ENCODE peak calls at places on chromosomes 2 and 18, in seven cellular contexts. C is B cell; W is activated T-helper 1 cell treated with Interleukin-2 at 50 U/mL for 16 hours; J is M059J; Q is HEK293T; U is activated naive CD4-positive, alpha-beta T cell; D is ELF-1. Y is an unnamed sample.

GRCh38 chr2:59932341-59932740 is 621.1 kb downstream of the BCL11A start:
- DNase-seq in C (no peak), U (no peak), Q (no peak), J (no peak), W (no peak), D (peak), Y (peak)

GRCh38 chr2:119486886-119487285 is 37.4 kb downstream of the SCTR start:
- DNase-seq in D (no peak), W (no peak), J (peak), Q (no peak), U (no peak), C (no peak), Y (no peak)

GRCh38 chr2:51535763-51536162 is 503.8 kb upstream of the NRXN1 start:
- DNase-seq in Q (no peak), D (no peak), J (no peak), W (no peak), C (no peak), U (no peak), Y (no peak)

GRCh38 chr2:231530099-231531085 is at the start of gene NMUR1:
- DNase-seq in D (peak), J (no peak), Q (peak), U (peak), C (peak), W (peak), Y (no peak)

GRCh38 chr18:41695441-41695840 is 259.6 kb upstream of the PIK3C3 start:
- DNase-seq in Q (no peak), W (no peak), J (peak), U (no peak), C (no peak), D (no peak), Y (no peak)

GRCh38 chr18:30971338-30971956 is 71.1 kb downstream of the DSC3 start:
- DNase-seq in D (no peak), C (no peak), U (no peak), W (no peak), J (peak), Q (peak), Y (peak)

GRCh38 chr2:146037334-146037870 is 1517.5 kb upstream of the ZEB2 start:
- DNase-seq in D (no peak), Q (no peak), W (no peak), C (no peak), J (peak), U (no peak), Y (no peak)

GRCh38 chr2:62110415-62111025 is 85.4 kb upstream of the B3GNT2 start:
- DNase-seq in U (no peak), C (no peak), W (no peak), Q (no peak), J (no peak), D (no peak), Y (no peak)

GRCh38 chr18:36809590-36810381 is 19.0 kb downstream of the TPGS2 start:
- DNase-seq in W (no peak), Q (peak), D (peak), C (peak), J (peak), U (no peak), Y (peak)

GRCh38 chr2:214481204-214481603 is 70.3 kb downstream of the VWC2L start:
- DNase-seq in J (peak), W (no peak), Q (peak), U (no peak), C (no peak), D (no peak), Y (no peak)

GRCh38 chr2:69581774-69582581 is 61.6 kb downstream of the AAK1 start:
- DNase-seq in W (no peak), C (no peak), J (peak), Q (no peak), U (no peak), D (peak), Y (no peak)

GRCh38 chr2:106107509-106108131 is 86.5 kb downstream of the UXS1 start:
- DNase-seq in C (no peak), U (no peak), W (peak), J (peak), D (no peak), Q (no peak), Y (no peak)

GRCh38 chr2:143903172-143903856 is 616.6 kb downstream of the ZEB2 start:
- DNase-seq in Q (no peak), C (no peak), U (no peak), D (no peak), W (no peak), J (peak), Y (peak)

GRCh38 chr2:65231892-65232477 is 4.4 kb downstream of the ACTR2 start:
- DNase-seq in J (peak), W (no peak), C (no peak), Q (peak), U (no peak), D (no peak), Y (no peak)